ENCODE peak calls at places on chromosomes 7 and 10, in four cellular contexts. X is stomach, B is neural progenitor cell, L is OCI-LY7. Q is an unnamed sample. For H3K4me1, the result is how much of the 10 kb centered on the place peaks cover.

GRCh38 chr7:32477649-32477980 is 12.6 kb downstream of the LSM5 start:
- DNase-seq in X (no peak), B (no peak), L (no peak), Q (no peak)

GRCh38 chr10:50349554-50349953 is 98.2 kb upstream of the ASAH2 start:
- DNase-seq in X (no peak), B (no peak), L (no peak), Q (no peak)

GRCh38 chr10:72030762-72031543 is 57.4 kb downstream of the SPOCK2 start:
- DNase-seq in X (peak), B (no peak), L (no peak), Q (no peak)

GRCh38 chr10:52229271-52229931 is 84.7 kb upstream of the DKK1 start:
- DNase-seq in X (no peak), B (no peak), L (no peak), Q (no peak)

GRCh38 chr10:133388265-133388972 is 5.5 kb upstream of the MTG1 start:
- DNase-seq in X (peak), B (no peak), L (peak), Q (no peak)

GRCh38 chr7:41149576-41149975 is 553.3 kb downstream of the INHBA start:
- DNase-seq in X (no peak), B (no peak), L (no peak), Q (no peak)

GRCh38 chr10:43692051-43692825 is 43.6 kb upstream of the ZNF32 start:
- DNase-seq in X (no peak), B (no peak), L (no peak), Q (no peak)

GRCh38 chr7:135385209-135385608 is 124.7 kb downstream of the CNOT4 start:
- DNase-seq in X (no peak), B (no peak), L (no peak), Q (no peak)

GRCh38 chr10:132570771-132571564 is 33.4 kb downstream of the INPP5A start:
- DNase-seq in X (peak), B (peak), L (peak), Q (no peak)

GRCh38 chr10:91957091-91957490 is 33.5 kb downstream of the BTAF1 start:
- DNase-seq in X (no peak), B (no peak), L (no peak), Q (no peak)

GRCh38 chr7:78704504-78704903 is 749.0 kb downstream of the MAGI2 start:
- DNase-seq in X (no peak), B (no peak), L (no peak), Q (no peak)

GRCh38 chr10:37975407-37975991 is 948 bp downstream of the ZNF25 start:
- DNase-seq in X (no peak), B (no peak), L (peak), Q (no peak)

GRCh38 chr7:90764848-90765570 is 168.9 kb downstream of the CDK14 start:
- DNase-seq in X (no peak), B (peak), L (peak), Q (no peak)

GRCh38 chr7:22542669-22543068 is 42.7 kb upstream of the STEAP1B start:
- DNase-seq in X (no peak), B (no peak), L (no peak), Q (no peak)

GRCh38 chr7:142636751-142637150 is 112.5 kb upstream of the PRSS1 start:
- DNase-seq in X (no peak), B (no peak), L (no peak), Q (peak)

GRCh38 chr7:24882989-24883631 is 96.9 kb downstream of the OSBPL3 start:
- DNase-seq in X (no peak), B (no peak), L (peak), Q (no peak)

DNA sequence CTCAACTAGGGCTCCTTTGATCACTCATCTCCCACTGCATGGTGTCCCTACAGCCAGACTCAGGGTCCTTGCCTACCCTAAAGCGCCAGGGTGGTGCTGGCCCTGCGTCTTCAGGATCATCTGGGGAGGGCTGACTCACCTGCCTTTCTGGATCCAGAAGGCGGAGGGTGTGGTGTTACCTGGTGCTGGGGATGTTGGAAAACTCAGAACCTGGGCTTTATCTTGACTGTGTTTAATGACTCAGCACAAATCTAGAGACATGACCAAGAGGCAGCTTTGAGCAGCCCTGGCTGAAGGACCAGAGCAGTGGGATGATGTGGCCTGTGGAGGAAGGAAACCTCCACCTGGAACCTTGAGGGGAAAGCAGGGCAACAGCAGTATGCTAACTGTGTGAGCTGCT is 96.5 kb downstream of the GRK5 start:
- DNase-seq in X (peak), B (no peak), L (no peak), Q (no peak)
- H3K27ac ChIP-seq in X (peak), B (no peak), L (no peak), Q (peak)

DNA sequence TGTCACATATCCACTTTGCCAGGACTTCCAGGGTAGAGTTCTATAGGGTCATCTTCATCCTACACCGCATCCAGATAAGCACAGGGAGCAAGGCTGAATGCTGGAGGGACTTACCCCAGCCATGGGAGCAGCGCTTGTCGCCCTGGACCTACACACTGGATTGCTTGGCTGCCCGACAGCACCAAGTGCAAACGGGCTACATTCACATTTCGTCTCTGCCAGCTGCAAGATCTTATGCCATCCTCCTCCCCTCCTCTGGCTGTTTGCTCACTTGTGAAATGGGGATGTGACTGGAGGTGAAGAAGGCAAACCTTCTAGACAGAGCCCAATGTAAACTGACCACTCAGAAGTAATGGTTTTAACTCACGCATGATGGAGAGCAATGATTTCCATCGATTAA is 1.0 kb downstream of the DDC start:
- DNase-seq in X (no peak), B (no peak), L (no peak), Q (no peak)
- H3K4me3 ChIP-seq in X (no peak), B (no peak), L (no peak), Q (no peak)

DNA sequence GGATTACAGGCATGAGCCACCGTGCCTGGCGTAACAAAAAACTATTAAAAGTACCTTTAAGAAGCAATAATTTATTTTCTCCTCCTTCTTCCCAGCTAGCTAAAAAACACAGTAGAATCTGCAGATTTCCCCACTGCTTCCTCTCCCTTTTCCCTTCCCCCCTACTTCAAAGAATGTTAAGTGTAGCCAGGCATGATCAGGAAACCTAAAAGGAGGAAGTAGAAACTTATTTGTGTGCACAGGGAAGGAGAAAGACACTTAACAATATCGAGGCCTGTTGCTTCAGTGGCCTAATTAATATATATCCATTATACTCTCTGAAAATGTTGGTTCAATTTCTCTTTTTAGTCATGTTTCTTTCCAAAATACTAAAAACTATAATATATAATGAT is 127.7 kb downstream of the NRBF2 start:
- DNase-seq in X (no peak), B (no peak), L (peak), Q (no peak)
- H3K4me1 ChIP-seq in X (half or more), B (under half), L (half or more), Q (half or more)

GRCh38 chr10:49323896-49324270 is 24.9 kb downstream of the C10orf71 start:
- DNase-seq in X (peak), B (no peak), L (no peak), Q (no peak)
- H3K27ac ChIP-seq in X (no peak), B (no peak), L (no peak), Q (no peak)

GRCh38 chr10:137606-138005 is 2.4 kb downstream of the ZMYND11 start:
- DNase-seq in X (no peak), B (no peak), L (no peak), Q (no peak)
- H3K4me3 ChIP-seq in X (no peak), B (no peak), L (no peak), Q (no peak)

DNA sequence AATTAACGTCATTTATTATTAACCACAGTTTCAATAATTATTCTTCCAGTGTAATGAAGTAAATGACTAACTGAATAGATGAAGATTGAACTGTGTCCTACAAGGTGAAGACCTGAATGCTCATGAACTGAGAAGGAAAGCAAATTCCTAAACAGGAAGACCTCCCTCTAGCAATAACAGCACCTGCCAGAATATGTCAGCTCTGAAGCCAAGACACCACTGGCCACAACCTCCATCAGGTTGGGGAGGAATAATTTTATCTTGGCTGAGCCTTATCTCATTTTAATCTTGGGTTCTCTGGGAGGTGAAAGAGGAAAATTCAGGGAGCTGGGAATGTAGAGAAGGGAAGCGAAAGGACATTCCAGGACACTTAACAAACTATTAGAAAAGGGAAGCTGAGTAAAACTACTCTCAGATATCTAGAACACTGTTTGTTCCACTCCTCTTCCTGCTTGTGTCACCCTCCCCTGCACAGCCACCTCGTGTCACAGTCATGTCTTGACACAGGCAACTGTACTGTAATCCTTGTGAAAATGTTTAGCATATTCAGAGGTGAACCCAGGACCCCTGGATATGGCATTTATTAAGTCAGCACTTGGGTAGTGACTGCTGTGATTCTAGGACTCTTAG is 4.6 kb upstream of the SLC13A1 start:
- DNase-seq in X (no peak), B (no peak), L (no peak), Q (no peak)
- H3K4me1 ChIP-seq in X (under half), B (under half), L (under half), Q (under half)

GRCh38 chr7:29593458-29593857 is 29.8 kb downstream of the PRR15 start:
- DNase-seq in X (no peak), B (no peak), L (no peak), Q (no peak)

GRCh38 chr7:29592866-29593265 is 29.2 kb downstream of the PRR15 start:
- DNase-seq in X (no peak), B (no peak), L (no peak), Q (no peak)

GRCh38 chr7:29587195-29587808 is 23.7 kb downstream of the PRR15 start:
- DNase-seq in X (no peak), B (no peak), L (no peak), Q (no peak)

GRCh38 chr7:29588212-29588611 is 24.6 kb downstream of the PRR15 start:
- DNase-seq in X (no peak), B (no peak), L (no peak), Q (no peak)

GRCh38 chr7:29588900-29589696 is 25.5 kb downstream of the PRR15 start:
- DNase-seq in X (peak), B (peak), L (peak), Q (peak)
- H3K27ac ChIP-seq in X (no peak), B (no peak), L (no peak), Q (no peak)

DNA sequence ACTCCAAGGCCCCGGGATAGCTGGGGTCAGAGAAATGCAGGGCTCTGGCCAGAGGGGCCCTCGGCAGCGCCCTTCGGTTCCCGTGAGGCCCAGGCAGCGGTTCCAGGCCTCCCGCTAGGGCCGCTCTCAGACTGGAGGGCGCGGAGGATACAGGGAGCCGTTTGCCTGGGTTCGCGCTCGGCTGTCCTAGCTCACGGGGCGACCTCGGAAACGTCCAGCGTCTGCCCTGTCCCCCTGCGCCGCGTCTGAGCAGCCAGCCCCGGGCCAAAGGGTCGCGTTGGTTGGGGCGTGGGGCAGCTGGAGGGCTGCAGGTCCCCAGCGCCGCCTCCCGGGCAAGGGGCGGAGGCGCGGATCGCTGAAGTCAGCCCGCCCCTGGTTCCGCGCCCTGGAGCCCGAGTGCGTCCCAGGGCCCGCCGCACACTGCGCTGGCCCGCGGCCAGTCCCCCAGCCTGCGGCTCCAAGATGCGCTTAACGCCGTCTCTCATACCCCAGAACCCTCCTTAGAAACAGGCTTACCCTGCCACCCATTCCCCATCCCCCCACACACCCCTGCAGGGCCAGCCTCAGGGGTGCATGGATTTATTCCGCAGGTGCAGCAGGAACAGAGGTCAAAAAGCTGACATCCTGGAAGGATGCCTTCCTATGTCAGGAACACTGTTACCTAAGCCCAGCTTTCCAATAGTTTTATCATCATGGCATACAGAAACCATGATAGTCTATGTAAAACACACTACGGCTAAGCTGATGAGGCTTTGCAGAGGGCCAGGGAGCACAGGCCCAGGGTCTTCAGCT is 22.1 kb upstream of the OPN4 start:
- DNase-seq in X (peak), B (peak), L (no peak), Q (no peak)
- H3K4me3 ChIP-seq in X (peak), B (peak), L (no peak), Q (no peak)

DNA sequence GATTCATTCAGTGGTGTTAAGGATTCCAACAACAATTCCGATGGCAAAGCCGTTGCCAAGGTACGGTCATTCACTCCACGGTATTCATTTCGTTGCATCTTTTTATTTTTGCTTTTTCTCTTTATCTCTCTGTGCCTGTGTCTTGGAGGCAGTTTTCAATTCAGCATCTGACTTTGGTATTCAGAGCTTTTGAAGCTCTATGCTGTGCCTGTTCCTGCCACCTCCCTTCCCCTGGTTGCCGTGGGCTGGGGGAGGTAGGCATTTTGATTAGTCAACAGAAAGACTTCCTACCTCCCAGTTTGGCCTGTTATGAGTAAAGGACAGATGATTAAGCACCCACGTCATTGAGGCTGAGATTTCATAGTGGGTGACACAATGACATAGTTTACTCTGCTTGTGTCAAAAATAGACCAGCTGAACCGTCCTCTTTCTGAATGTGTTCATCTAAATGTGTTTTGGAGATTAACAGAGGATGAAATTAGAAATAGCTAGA is 149.5 kb downstream of the ARID5B start:
- DNase-seq in X (peak), B (no peak), L (no peak), Q (peak)
- H3K4me1 ChIP-seq in X (half or more), B (under half), L (half or more), Q (half or more)

Q was measured in CD4-positive, CD25-positive, alpha-beta regulatory T cell.